ENCODE peak calls at places on chromosomes 2 and 18, in five cellular contexts. O is epithelial cell of esophagus; Q is fibroblast of lung; M is activated naive CD8-positive, alpha-beta T cell treated with anti-CD3 and anti-CD28 coated beads, Interleukin-2, amount 50 U/mL, for 24 hours; U is amniotic epithelial cell. B is an unnamed sample.

GRCh38 chr2:238726670-238727584 is 121.0 kb upstream of the TWIST2 start:
- DNase-seq in O (no peak), Q (no peak), M (no peak), U (no peak), B (no peak)

GRCh38 chr18:36335476-36336279 is 38.2 kb downstream of the FHOD3 start:
- DNase-seq in U (no peak), O (no peak), Q (no peak), M (no peak), B (no peak)

GRCh38 chr2:10659898-10660568 is 29.7 kb downstream of the NOL10 start:
- DNase-seq in O (peak), Q (peak), U (peak), M (peak), B (peak)

GRCh38 chr18:21833619-21834300 is 93.2 kb downstream of the MIB1 start:
- DNase-seq in U (no peak), Q (no peak), O (no peak), M (no peak), B (no peak)

GRCh38 chr18:24631238-24632025 is 171.0 kb downstream of the HRH4 start:
- DNase-seq in M (no peak), O (no peak), Q (peak), U (no peak), B (no peak)

GRCh38 chr2:131016826-131017596 is 76.2 kb downstream of the FAM168B start:
- DNase-seq in O (peak), M (no peak), Q (peak), U (peak), B (no peak)

GRCh38 chr2:72325592-72326422 is 178.1 kb upstream of the CYP26B1 start:
- DNase-seq in M (peak), O (no peak), Q (no peak), U (peak), B (peak)

GRCh38 chr2:47014564-47015051 is 99.0 kb upstream of the MCFD2 start:
- DNase-seq in Q (no peak), M (no peak), U (no peak), O (no peak), B (no peak)

GRCh38 chr18:7221424-7222155 is 9.3 kb upstream of the LRRC30 start:
- DNase-seq in M (peak), U (peak), Q (peak), O (peak), B (peak)

GRCh38 chr2:191901031-191901430 is 54.1 kb upstream of the CAVIN2 start:
- DNase-seq in Q (no peak), M (no peak), U (no peak), O (no peak), B (no peak)

GRCh38 chr2:14516844-14517243 is 115.7 kb upstream of the LRATD1 start:
- DNase-seq in Q (peak), M (no peak), U (peak), O (peak), B (no peak)

B was measured in K562.